ENCODE peak calls at places on chromosomes 13 and 19, in six cellular contexts. W is stomach, Q is HTR-8/SVneo, F is T-helper 2 cell, Z is GM04503, O is pancreas. S is an unnamed sample.

GRCh38 chr13:36919206-36919832 is 719 bp downstream of the SMAD9 start:
- DNase-seq in W (peak), Q (peak), F (no peak), Z (no peak), O (peak), S (no peak)

GRCh38 chr13:97125810-97126738 is 96.1 kb upstream of the MBNL2 start:
- DNase-seq in W (no peak), Q (no peak), F (no peak), Z (no peak), O (no peak), S (no peak)

GRCh38 chr19:16849168-16849567 is 20.0 kb downstream of the SIN3B start:
- DNase-seq in W (no peak), Q (no peak), F (no peak), Z (no peak), O (no peak), S (no peak)

GRCh38 chr13:40398060-40398459 is 268.4 kb downstream of the FOXO1 start:
- DNase-seq in W (no peak), Q (no peak), F (no peak), Z (no peak), O (no peak), S (no peak)

GRCh38 chr13:41900918-41901317 is 60.0 kb downstream of the VWA8 start:
- DNase-seq in W (no peak), Q (no peak), F (no peak), Z (no peak), O (no peak), S (no peak)

GRCh38 chr19:16315825-16316505 is 8.7 kb upstream of the KLF2 start:
- DNase-seq in W (no peak), Q (no peak), F (no peak), Z (peak), O (no peak), S (no peak)

GRCh38 chr19:43664008-43664407 is 6.0 kb downstream of the PLAUR start:
- DNase-seq in W (no peak), Q (no peak), F (no peak), Z (no peak), O (no peak), S (no peak)

GRCh38 chr13:67351915-67352314 is 121.8 kb upstream of the PCDH9 start:
- DNase-seq in W (no peak), Q (no peak), F (no peak), Z (no peak), O (no peak), S (no peak)

GRCh38 chr13:39408512-39408911 is 194.5 kb downstream of the LHFPL6 start:
- DNase-seq in W (no peak), Q (no peak), F (no peak), Z (no peak), O (no peak), S (no peak)

GRCh38 chr19:9721861-9722260 is 46.7 kb downstream of the ZNF846 start:
- DNase-seq in W (no peak), Q (no peak), F (no peak), Z (no peak), O (no peak), S (no peak)

GRCh38 chr13:114070098-114070799 is 62.2 kb downstream of the RASA3 start:
- DNase-seq in W (no peak), Q (no peak), F (no peak), Z (no peak), O (peak), S (no peak)

GRCh38 chr13:48979892-48980291 is 4.2 kb downstream of the FNDC3A start:
- DNase-seq in W (no peak), Q (no peak), F (no peak), Z (no peak), O (no peak), S (no peak)

GRCh38 chr13:113651511-113652403 is 6.2 kb downstream of the ATP4B start:
- DNase-seq in W (peak), Q (no peak), F (no peak), Z (no peak), O (no peak), S (no peak)

S was measured in H54.